ENCODE peak calls at places on chromosome 16, in ten cellular contexts. One of them, this sample, is unnamed.

GRCh38 chr16:73000020-73000906 is 47.7 kb downstream of the ZFHX3 start:
- DNase-seq in adrenal gland: peak
- DNase-seq in HCT116: no peak
- DNase-seq in CD4-positive, alpha-beta memory T cell: no peak
- DNase-seq in activated T-cell treated with anti-CD3 and anti-CD28 coated beads for 1 hour: no peak
- DNase-seq in activated CD4-positive, CD25-positive, alpha-beta regulatory T cell treated with anti-CD3 and anti-CD28 coated beads, Interleukin-2, amount 50 U/mL, for 16 hours: no peak
- DNase-seq in mucosa of descending colon: no peak
- DNase-seq in breast epithelium: no peak
- DNase-seq in WTC11: no peak
- DNase-seq in SW 1271: no peak
- DNase-seq in this sample: no peak

GRCh38 chr16:31435341-31436220 is 7.0 kb downstream of the ZNF843 start:
- DNase-seq in adrenal gland: no peak
- DNase-seq in HCT116: no peak
- DNase-seq in CD4-positive, alpha-beta memory T cell: no peak
- DNase-seq in activated T-cell treated with anti-CD3 and anti-CD28 coated beads for 1 hour: no peak
- DNase-seq in activated CD4-positive, CD25-positive, alpha-beta regulatory T cell treated with anti-CD3 and anti-CD28 coated beads, Interleukin-2, amount 50 U/mL, for 16 hours: no peak
- DNase-seq in mucosa of descending colon: peak
- DNase-seq in breast epithelium: no peak
- DNase-seq in WTC11: no peak
- DNase-seq in SW 1271: no peak
- DNase-seq in this sample: no peak

GRCh38 chr16:50266337-50267091 is at the start of gene ADCY7:
- DNase-seq in adrenal gland: peak
- DNase-seq in HCT116: peak
- DNase-seq in CD4-positive, alpha-beta memory T cell: peak
- DNase-seq in activated T-cell treated with anti-CD3 and anti-CD28 coated beads for 1 hour: peak
- DNase-seq in activated CD4-positive, CD25-positive, alpha-beta regulatory T cell treated with anti-CD3 and anti-CD28 coated beads, Interleukin-2, amount 50 U/mL, for 16 hours: peak
- DNase-seq in mucosa of descending colon: peak
- DNase-seq in breast epithelium: no peak
- DNase-seq in WTC11: peak
- DNase-seq in SW 1271: no peak
- DNase-seq in this sample: no peak

GRCh38 chr16:68427649-68428303 is 20.5 kb downstream of the SMPD3 start:
- DNase-seq in adrenal gland: no peak
- DNase-seq in HCT116: no peak
- DNase-seq in CD4-positive, alpha-beta memory T cell: no peak
- DNase-seq in activated T-cell treated with anti-CD3 and anti-CD28 coated beads for 1 hour: no peak
- DNase-seq in activated CD4-positive, CD25-positive, alpha-beta regulatory T cell treated with anti-CD3 and anti-CD28 coated beads, Interleukin-2, amount 50 U/mL, for 16 hours: no peak
- DNase-seq in mucosa of descending colon: no peak
- DNase-seq in breast epithelium: no peak
- DNase-seq in WTC11: no peak
- DNase-seq in SW 1271: no peak
- DNase-seq in this sample: no peak

GRCh38 chr16:75052481-75053211 is 53.8 kb downstream of the ZNRF1 start:
- DNase-seq in adrenal gland: peak
- DNase-seq in HCT116: no peak
- DNase-seq in CD4-positive, alpha-beta memory T cell: no peak
- DNase-seq in activated T-cell treated with anti-CD3 and anti-CD28 coated beads for 1 hour: no peak
- DNase-seq in activated CD4-positive, CD25-positive, alpha-beta regulatory T cell treated with anti-CD3 and anti-CD28 coated beads, Interleukin-2, amount 50 U/mL, for 16 hours: no peak
- DNase-seq in mucosa of descending colon: no peak
- DNase-seq in breast epithelium: no peak
- DNase-seq in WTC11: no peak
- DNase-seq in SW 1271: no peak
- DNase-seq in this sample: no peak

GRCh38 chr16:14365200-14365851 is 264.7 kb downstream of the PARN start:
- DNase-seq in adrenal gland: no peak
- DNase-seq in HCT116: no peak
- DNase-seq in CD4-positive, alpha-beta memory T cell: no peak
- DNase-seq in activated T-cell treated with anti-CD3 and anti-CD28 coated beads for 1 hour: no peak
- DNase-seq in activated CD4-positive, CD25-positive, alpha-beta regulatory T cell treated with anti-CD3 and anti-CD28 coated beads, Interleukin-2, amount 50 U/mL, for 16 hours: no peak
- DNase-seq in mucosa of descending colon: no peak
- DNase-seq in breast epithelium: no peak
- DNase-seq in WTC11: no peak
- DNase-seq in SW 1271: no peak
- DNase-seq in this sample: no peak

GRCh38 chr16:13425840-13426239 is 494.1 kb upstream of the ERCC4 start:
- DNase-seq in adrenal gland: no peak
- DNase-seq in HCT116: no peak
- DNase-seq in CD4-positive, alpha-beta memory T cell: no peak
- DNase-seq in activated T-cell treated with anti-CD3 and anti-CD28 coated beads for 1 hour: no peak
- DNase-seq in activated CD4-positive, CD25-positive, alpha-beta regulatory T cell treated with anti-CD3 and anti-CD28 coated beads, Interleukin-2, amount 50 U/mL, for 16 hours: no peak
- DNase-seq in mucosa of descending colon: no peak
- DNase-seq in breast epithelium: no peak
- DNase-seq in WTC11: no peak
- DNase-seq in SW 1271: no peak
- DNase-seq in this sample: no peak

GRCh38 chr16:931651-932500 is 38.9 kb downstream of the LMF1 start:
- DNase-seq in adrenal gland: no peak
- DNase-seq in HCT116: no peak
- DNase-seq in CD4-positive, alpha-beta memory T cell: no peak
- DNase-seq in activated T-cell treated with anti-CD3 and anti-CD28 coated beads for 1 hour: no peak
- DNase-seq in activated CD4-positive, CD25-positive, alpha-beta regulatory T cell treated with anti-CD3 and anti-CD28 coated beads, Interleukin-2, amount 50 U/mL, for 16 hours: no peak
- DNase-seq in mucosa of descending colon: no peak
- DNase-seq in breast epithelium: no peak
- DNase-seq in WTC11: no peak
- DNase-seq in SW 1271: no peak
- DNase-seq in this sample: no peak

GRCh38 chr16:46972429-46972970 is 974 bp downstream of the DNAJA2 start:
- DNase-seq in adrenal gland: no peak
- DNase-seq in HCT116: no peak
- DNase-seq in CD4-positive, alpha-beta memory T cell: peak
- DNase-seq in activated T-cell treated with anti-CD3 and anti-CD28 coated beads for 1 hour: no peak
- DNase-seq in activated CD4-positive, CD25-positive, alpha-beta regulatory T cell treated with anti-CD3 and anti-CD28 coated beads, Interleukin-2, amount 50 U/mL, for 16 hours: no peak
- DNase-seq in mucosa of descending colon: no peak
- DNase-seq in breast epithelium: no peak
- DNase-seq in WTC11: no peak
- DNase-seq in SW 1271: no peak
- DNase-seq in this sample: peak

GRCh38 chr16:56800355-56800754 is 64.7 kb upstream of the SLC12A3 start:
- DNase-seq in adrenal gland: no peak
- DNase-seq in HCT116: no peak
- DNase-seq in CD4-positive, alpha-beta memory T cell: no peak
- DNase-seq in activated T-cell treated with anti-CD3 and anti-CD28 coated beads for 1 hour: no peak
- DNase-seq in activated CD4-positive, CD25-positive, alpha-beta regulatory T cell treated with anti-CD3 and anti-CD28 coated beads, Interleukin-2, amount 50 U/mL, for 16 hours: no peak
- DNase-seq in mucosa of descending colon: no peak
- DNase-seq in breast epithelium: no peak
- DNase-seq in WTC11: no peak
- DNase-seq in SW 1271: no peak
- DNase-seq in this sample: no peak